ENCODE peak calls at places on chromosome 1, in five cellular contexts. C, N, B, P and M are unnamed samples.

GRCh38 chr1:243926803-243927245 is 76.8 kb upstream of the AKT3 start:
- DNase-seq in C (no peak), B (peak; percentile 93), N (no peak), P (no peak), M (no peak)

GRCh38 chr1:245153645-245154428 is 948 bp upstream of the KIF26B start:
- DNase-seq in B (no peak), N (no peak), C (peak; percentile 26), P (peak; percentile 62), M (no peak)

GRCh38 chr1:8422439-8423133 is 104.7 kb downstream of the SLC45A1 start:
- DNase-seq in P (peak; percentile 69), N (no peak), C (peak; percentile 33), B (peak; percentile 42), M (no peak)

GRCh38 chr1:34460193-34460592 is 283.5 kb downstream of the C1orf94 start:
- DNase-seq in N (peak; percentile 47), C (no peak), P (no peak), B (peak; percentile 12), M (peak; percentile 44)

GRCh38 chr1:194267021-194267420 is 1080.6 kb upstream of the B3GALT2 start:
- DNase-seq in B (no peak), C (no peak), N (no peak), P (no peak), M (no peak)

GRCh38 chr1:25253911-25254310 is 6.7 kb upstream of the RSRP1 start:
- DNase-seq in P (no peak), N (no peak), C (no peak), B (peak; percentile 77), M (no peak)

GRCh38 chr1:20666804-20667203 is 5.6 kb upstream of the DDOST start:
- DNase-seq in P (no peak), C (no peak), B (no peak), N (no peak), M (no peak)

GRCh38 chr1:209621329-209621728 is 30.9 kb downstream of the LAMB3 start:
- DNase-seq in B (no peak), N (no peak), P (no peak), C (no peak), M (no peak)

GRCh38 chr1:245810789-245811337 is 656.1 kb downstream of the KIF26B start:
- DNase-seq in B (no peak), P (no peak), C (no peak), N (no peak), M (no peak)

GRCh38 chr1:156767879-156768608 is 709 bp downstream of the PRCC start:
- DNase-seq in N (peak; percentile 78), C (peak; percentile 45), P (peak; percentile 76), B (peak; percentile 18), M (peak; percentile 47)

GRCh38 chr1:151221616-151222015 is 23.3 kb downstream of the PIP5K1A start:
- DNase-seq in N (no peak), P (peak; percentile 11), B (no peak), C (no peak), M (no peak)

GRCh38 chr1:56098956-56099355 is 480.4 kb downstream of the PLPP3 start:
- DNase-seq in C (no peak), B (peak; percentile 98), P (no peak), N (no peak), M (no peak)

GRCh38 chr1:85888961-85889360 is 180.7 kb upstream of the ZNHIT6 start:
- DNase-seq in P (no peak), N (no peak), C (no peak), B (peak; percentile 46), M (no peak)

DNA sequence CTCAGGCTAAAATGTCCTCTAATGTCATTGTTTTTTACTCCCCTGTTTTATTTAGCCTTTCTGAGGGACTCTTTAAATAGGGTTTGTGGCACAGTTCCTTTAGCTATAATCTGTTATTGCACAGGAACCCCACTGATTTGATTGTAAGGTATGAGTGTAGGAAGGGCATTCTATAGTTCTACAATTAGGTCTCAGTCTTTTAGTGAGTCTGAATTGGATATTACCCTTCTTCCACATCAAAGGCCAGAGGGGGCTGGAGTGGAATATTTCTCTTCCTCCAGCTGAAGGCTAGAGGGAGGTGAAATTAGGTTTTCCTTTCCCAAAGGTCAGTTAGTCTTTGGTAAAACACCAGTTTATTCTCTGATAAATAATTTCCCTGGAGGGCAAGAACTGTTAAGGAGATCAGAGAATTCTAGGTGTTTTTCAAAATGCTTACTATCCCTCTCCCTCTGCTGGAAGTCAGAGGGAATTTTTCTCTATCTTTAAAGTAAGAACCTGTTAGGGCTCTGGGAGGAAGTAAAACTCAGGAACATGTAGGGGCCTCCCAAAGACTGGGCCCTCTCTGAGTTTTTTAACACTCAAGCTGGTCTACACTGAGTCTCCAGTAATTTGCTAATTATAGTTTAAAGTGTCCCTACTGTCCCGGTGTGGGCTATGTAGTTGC is 176.3 kb upstream of the ZNHIT6 start:
- DNase-seq in B (peak; percentile 61), P (no peak), N (no peak), C (no peak), M (no peak)
- TF ChIP-seq CTCF in B (peak; percentile 73), P (peak; percentile 24), N (no peak), C (no peak), M (no peak)

GRCh38 chr1:54516249-54516920 is 31.6 kb upstream of the ACOT11 start:
- DNase-seq in B (no peak), N (no peak), C (no peak), P (no peak), M (no peak)

GRCh38 chr1:54518489-54518888 is 29.5 kb upstream of the ACOT11 start:
- DNase-seq in B (no peak), N (no peak), P (no peak), C (no peak), M (no peak)

GRCh38 chr1:54517536-54517935 is 30.5 kb upstream of the ACOT11 start:
- DNase-seq in P (no peak), N (no peak), C (no peak), B (no peak), M (no peak)

DNA sequence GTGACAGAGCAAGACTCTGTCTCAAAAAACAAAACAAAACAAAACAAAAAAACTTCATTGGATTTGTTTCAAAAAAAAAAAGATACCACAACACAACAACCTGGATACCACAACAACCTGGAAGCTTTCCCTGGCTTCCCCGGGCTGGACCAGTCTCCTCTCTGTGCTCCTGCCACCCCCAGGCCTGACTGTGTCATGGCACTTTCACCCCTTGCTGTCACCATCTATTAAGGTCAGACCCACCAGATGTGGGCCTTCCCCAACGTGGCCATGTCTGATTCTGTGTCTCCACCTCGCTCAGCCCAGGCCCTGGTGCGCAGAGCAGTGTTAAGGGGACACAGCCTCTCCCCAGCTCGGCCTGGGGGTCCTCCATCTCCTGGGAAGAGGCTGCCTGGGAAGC is 28.3 kb upstream of the ACOT11 start:
- DNase-seq in P (no peak), B (no peak), N (no peak), C (no peak), M (no peak)
- TF ChIP-seq CTCF in P (no peak), B (peak; percentile 8), N (no peak), C (peak; percentile 10), M (no peak)

DNA sequence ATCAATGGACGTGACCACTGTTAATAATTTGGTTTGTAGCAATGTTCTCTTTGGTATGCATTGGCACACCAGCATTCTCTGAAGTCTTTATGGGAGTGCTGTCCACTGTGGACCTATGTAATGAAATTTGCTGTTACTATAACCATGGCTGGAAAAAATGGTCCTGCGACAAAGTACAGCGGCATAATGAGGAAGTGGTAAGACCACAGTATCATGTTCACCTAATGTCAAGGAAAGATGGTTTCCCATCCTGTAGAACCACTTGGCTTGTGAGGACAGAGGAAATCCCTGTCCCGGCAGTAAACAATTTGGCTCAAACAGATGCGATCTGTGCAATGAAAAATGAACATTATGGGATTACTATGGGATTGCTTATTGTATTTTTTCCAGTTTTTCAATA is 173.9 kb upstream of the IVNS1ABP start:
- DNase-seq in N (no peak), P (no peak), C (no peak), B (no peak), M (no peak)
- TF ChIP-seq CTCF in N (no peak), P (no peak), C (no peak), B (no peak), M (no peak)

GRCh38 chr1:163066686-163067085 is 2.5 kb upstream of the RGS4 start:
- DNase-seq in B (no peak), P (no peak), N (no peak), C (no peak), M (no peak)

GRCh38 chr1:163069655-163070277 is 605 bp downstream of the RGS4 start:
- DNase-seq in N (no peak), B (no peak), P (no peak), C (no peak), M (no peak)

GRCh38 chr1:163068716-163069115 is 445 bp upstream of the RGS4 start:
- DNase-seq in P (no peak), B (peak; percentile 45), N (no peak), C (no peak), M (no peak)

GRCh38 chr1:163071381-163072255 is 2.5 kb downstream of the RGS4 start:
- DNase-seq in N (peak; percentile 81), B (peak; percentile 78), P (peak; percentile 82), C (peak; percentile 33), M (peak; percentile 42)

GRCh38 chr1:163069142-163069541 is at the start of gene RGS4:
- DNase-seq in N (peak; percentile 78), C (peak; percentile 34), P (peak; percentile 71), B (peak; percentile 91), M (no peak)
- TF ChIP-seq CTCF in N (no peak), C (peak; percentile 33), P (peak; percentile 47), B (peak; percentile 78), M (no peak)

GRCh38 chr1:153968000-153968363 is 280 bp downstream of the CREB3L4 start:
- DNase-seq in P (peak; percentile 75), C (no peak), B (no peak), N (no peak), M (peak; percentile 58)
- TF ChIP-seq CTCF in P (no peak), C (no peak), B (no peak), N (no peak), M (no peak)

GRCh38 chr1:37473431-37474050 is 839 bp upstream of the ZC3H12A start:
- DNase-seq in C (no peak), B (peak; percentile 35), N (no peak), P (no peak), M (no peak)
- TF ChIP-seq CTCF in C (no peak), B (peak; percentile 15), N (no peak), P (no peak), M (no peak)